ENCODE peak calls at places on chromosomes 2 and 18, in six cellular contexts. G is NT2/D1, T is GM23248, C is IMR-90, I is aorta, P is breast epithelium. V is an unnamed sample. For H3K4me1, the result is how much of the 10 kb centered on the place peaks cover.

GRCh38 chr18:53796042-53796729 is 428.3 kb downstream of the MBD2 start:
- DNase-seq in G (no peak), T (peak), C (peak), I (peak), P (no peak), V (peak)

GRCh38 chr18:70321616-70322015 is 32.8 kb downstream of the SOCS6 start:
- DNase-seq in G (no peak), T (no peak), C (no peak), I (no peak), P (no peak), V (no peak)

GRCh38 chr2:65030481-65030880 is 25.7 kb upstream of the CEP68 start:
- DNase-seq in G (no peak), T (no peak), C (no peak), I (no peak), P (no peak), V (no peak)

GRCh38 chr18:68314403-68314802 is 400.5 kb downstream of the TMX3 start:
- DNase-seq in G (no peak), T (peak), C (peak), I (no peak), P (no peak), V (no peak)

GRCh38 chr2:1659951-1660565 is 84.3 kb downstream of the PXDN start:
- DNase-seq in G (no peak), T (no peak), C (no peak), I (no peak), P (no peak), V (peak)

GRCh38 chr2:14866953-14867352 is 234.4 kb downstream of the LRATD1 start:
- DNase-seq in G (no peak), T (no peak), C (no peak), I (no peak), P (no peak), V (no peak)

GRCh38 chr2:173402405-173402974 is 47.8 kb downstream of the CDCA7 start:
- DNase-seq in G (peak), T (peak), C (peak), I (peak), P (peak), V (peak)

GRCh38 chr2:15826273-15826717 is 114.1 kb upstream of the MYCN start:
- DNase-seq in G (no peak), T (no peak), C (no peak), I (no peak), P (no peak), V (no peak)

GRCh38 chr2:127551221-127551930 is 15.9 kb downstream of the MYO7B start:
- DNase-seq in G (no peak), T (no peak), C (no peak), I (no peak), P (no peak), V (no peak)

GRCh38 chr2:215756351-215756731 is 257.0 kb downstream of the MREG start:
- DNase-seq in G (no peak), T (no peak), C (no peak), I (no peak), P (no peak), V (no peak)

DNA sequence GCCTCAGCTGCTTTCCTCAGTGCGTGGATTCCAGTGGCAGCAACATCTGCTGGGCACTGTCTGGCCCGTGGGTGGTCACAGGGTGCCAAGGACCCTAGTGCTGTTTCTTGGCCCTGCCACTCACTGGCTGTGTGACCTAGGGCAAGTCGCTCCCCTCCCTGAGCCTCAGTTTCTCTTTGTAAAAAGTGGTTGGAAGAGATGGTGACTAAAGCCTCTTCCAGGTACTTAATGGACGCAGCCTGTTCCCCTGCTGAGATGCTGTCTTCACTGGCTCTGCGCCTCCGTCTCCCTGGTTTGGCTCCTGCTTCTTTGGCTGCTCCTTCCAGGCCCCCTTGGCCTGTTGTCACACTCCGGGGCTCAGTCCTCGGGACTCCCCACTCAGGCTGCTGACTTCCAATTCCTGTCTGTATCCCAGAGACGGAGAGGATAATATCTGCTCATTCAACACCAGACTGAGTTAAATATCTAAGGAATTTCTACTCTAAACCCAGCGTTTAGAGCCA is 42.3 kb downstream of the ATOH8 start:
- DNase-seq in G (no peak), T (no peak), C (no peak), I (no peak), P (no peak), V (peak)
- H3K4me1 ChIP-seq in G (under half), T (under half), C (under half), I (under half), P (under half), V (half or more)

DNA sequence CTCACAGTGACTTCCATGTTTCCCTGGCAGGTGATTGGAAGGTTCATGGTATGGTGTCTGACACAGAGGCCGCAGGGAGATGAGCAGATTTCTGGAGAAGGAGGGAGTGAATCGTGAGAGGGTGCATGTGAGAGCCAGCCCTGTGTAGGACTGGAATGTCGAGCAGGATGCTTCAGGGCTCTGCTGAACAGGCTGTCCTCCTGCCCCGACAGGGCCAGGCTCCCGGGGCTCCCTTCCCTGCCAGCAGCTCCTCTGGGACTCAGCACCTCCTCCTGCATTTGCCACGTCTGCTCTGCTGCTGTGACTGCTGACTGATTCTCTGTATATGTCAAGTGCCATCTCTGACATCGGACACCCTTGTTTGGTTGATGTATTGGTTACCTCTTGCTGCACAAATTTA is 38.5 kb upstream of the INHBB start:
- DNase-seq in G (no peak), T (no peak), C (no peak), I (no peak), P (no peak), V (no peak)
- H3K4me1 ChIP-seq in G (under half), T (under half), C (under half), I (under half), P (under half), V (under half)

GRCh38 chr2:191851159-191851558 is 4.3 kb upstream of the CAVIN2 start:
- DNase-seq in G (no peak), T (no peak), C (no peak), I (no peak), P (no peak), V (no peak)
- H3K4me1 ChIP-seq in G (under half), T (under half), C (under half), I (under half), P (under half), V (under half)

DNA sequence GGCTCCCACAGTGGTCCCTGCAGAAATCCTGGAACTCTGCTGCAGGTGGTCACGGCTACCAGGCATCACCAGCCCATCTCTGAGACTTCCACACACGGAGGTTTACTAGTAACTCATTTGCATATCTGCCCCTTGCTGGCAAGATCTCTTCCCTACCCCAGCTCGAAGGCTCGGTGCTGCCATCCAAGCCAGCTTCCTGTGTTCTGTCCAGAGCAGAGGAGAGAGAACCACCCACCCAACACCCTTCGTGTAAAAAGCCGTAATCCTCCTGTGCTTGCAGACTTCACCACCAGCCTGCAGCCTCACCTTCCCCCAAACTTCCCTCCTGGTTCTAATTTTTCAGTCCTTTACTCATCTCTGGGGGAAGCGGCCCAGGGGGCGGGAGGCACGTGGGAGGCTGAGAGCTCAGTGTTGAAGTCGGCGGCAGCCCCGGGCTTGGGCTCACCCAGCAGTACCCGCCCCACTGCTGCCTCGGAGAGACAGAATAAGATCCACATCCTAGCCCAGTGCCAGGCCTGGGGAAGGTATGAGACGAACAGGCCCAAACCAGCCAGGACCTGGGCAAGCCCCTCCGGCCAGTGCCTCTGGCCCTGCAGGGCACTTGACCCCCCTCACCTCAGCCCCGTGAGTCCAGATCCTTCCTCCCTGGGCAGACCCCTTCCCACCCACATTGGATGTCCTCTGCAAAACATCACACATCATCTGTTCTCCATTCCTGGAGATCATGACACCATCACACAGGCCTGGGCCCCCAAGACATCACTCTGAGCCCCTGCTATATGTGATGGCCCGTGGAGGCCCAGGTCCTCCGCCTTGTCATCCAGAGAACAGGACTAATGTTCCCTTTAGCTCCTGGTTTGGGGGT is 145.8 kb upstream of the ID2 start:
- DNase-seq in G (no peak), T (peak), C (no peak), I (peak), P (no peak), V (peak)
- H3K4me1 ChIP-seq in G (under half), T (under half), C (under half), I (under half), P (under half), V (under half)

GRCh38 chr2:218979846-218980738 is 4.9 kb downstream of the FEV start:
- DNase-seq in G (peak), T (peak), C (peak), I (peak), P (peak), V (peak)
- H3K4me1 ChIP-seq in G (under half), T (under half), C (under half), I (under half), P (under half), V (under half)

GRCh38 chr18:36015629-36016028 is 43.1 kb downstream of the RMP24 start:
- DNase-seq in G (no peak), T (no peak), C (no peak), I (no peak), P (no peak), V (no peak)
- H3K4me1 ChIP-seq in G (under half), T (under half), C (under half), I (under half), P (under half), V (under half)

DNA sequence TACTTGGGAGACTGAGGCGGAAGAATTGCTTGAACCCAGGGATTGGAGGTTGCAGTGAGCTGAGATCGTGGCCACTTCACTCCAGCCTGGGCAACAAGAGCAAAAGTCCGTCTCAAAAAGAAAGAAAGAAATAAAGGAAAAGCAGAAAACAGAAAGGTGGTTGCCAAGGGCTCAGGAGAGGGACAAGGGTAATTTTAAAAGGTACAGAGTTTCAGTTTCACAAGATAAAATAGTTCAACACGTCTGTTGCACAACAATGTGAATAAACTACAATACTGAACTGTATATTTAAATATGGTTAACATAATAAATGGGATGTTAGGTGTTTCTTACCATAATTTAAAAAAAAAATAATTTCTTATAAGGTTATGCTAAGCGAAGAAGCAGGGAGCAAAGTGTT is 12.9 kb downstream of the RPS27A start:
- DNase-seq in G (no peak), T (no peak), C (no peak), I (no peak), P (no peak), V (no peak)
- H3K4me1 ChIP-seq in G (under half), T (under half), C (under half), I (under half), P (under half), V (under half)

V was measured in tibial artery.